ENCODE peak calls at places on chromosomes 16 and 17, in six cellular contexts. W is HS-5; I is stimulated activated naive CD8-positive, alpha-beta T cell treated with anti-CD3 and anti-CD28 coated beads, Interleukin-15, Interleukin-2, amounts not matched to agents 100 U/mL and 50 U/mL, for 24 hours; S is hepatic stellate cell; X is GM03348; H is spleen. G is an unnamed sample.

GRCh38 chr17:78490156-78490555 is 87.0 kb downstream of the DNAH17 start:
- DNase-seq in W (no peak), I (no peak), S (no peak), X (no peak), H (no peak), G (no peak)

GRCh38 chr16:29644338-29644857 is 18.6 kb upstream of the SPN start:
- DNase-seq in W (no peak), I (no peak), S (no peak), X (no peak), H (no peak), G (no peak)

GRCh38 chr16:84907575-84907974 is 87.8 kb downstream of the CRISPLD2 start:
- DNase-seq in W (no peak), I (no peak), S (no peak), X (peak), H (no peak), G (no peak)

GRCh38 chr17:2716649-2717048 is 5.1 kb upstream of the CLUH start:
- DNase-seq in W (no peak), I (no peak), S (no peak), X (no peak), H (no peak), G (no peak)

GRCh38 chr17:58324409-58325288 is 3.9 kb downstream of the TSPOAP1 start:
- DNase-seq in W (no peak), I (no peak), S (no peak), X (peak), H (peak), G (no peak)

GRCh38 chr17:9576521-9577401 is at the start of gene CFAP52:
- DNase-seq in W (peak), I (peak), S (peak), X (peak), H (peak), G (peak)

GRCh38 chr16:5490499-5490898 is 392.9 kb upstream of the EEF2KMT start:
- DNase-seq in W (no peak), I (peak), S (no peak), X (no peak), H (no peak), G (peak)

GRCh38 chr17:62692159-62692651 is 64.7 kb downstream of the MRC2 start:
- DNase-seq in W (no peak), I (no peak), S (no peak), X (no peak), H (no peak), G (no peak)

GRCh38 chr17:21119247-21119944 is 7.4 kb upstream of the DHRS7B start:
- DNase-seq in W (no peak), I (peak), S (peak), X (peak), H (peak), G (peak)

GRCh38 chr17:31511583-31511982 is 120.1 kb downstream of the RAB11FIP4 start:
- DNase-seq in W (no peak), I (no peak), S (no peak), X (no peak), H (no peak), G (no peak)

GRCh38 chr17:65456368-65457151 is 104.9 kb downstream of the AXIN2 start:
- DNase-seq in W (no peak), I (no peak), S (no peak), X (no peak), H (no peak), G (no peak)

GRCh38 chr16:72094266-72094610 is 591 bp downstream of the DHX38 start:
- DNase-seq in W (no peak), I (peak), S (peak), X (no peak), H (no peak), G (peak)

GRCh38 chr16:1337486-1337885 is 4.0 kb downstream of the BAIAP3 start:
- DNase-seq in W (no peak), I (no peak), S (no peak), X (no peak), H (no peak), G (no peak)

GRCh38 chr17:82126479-82127314 is 28.7 kb upstream of the FASN start:
- DNase-seq in W (no peak), I (peak), S (no peak), X (no peak), H (no peak), G (no peak)

GRCh38 chr17:48576479-48577309 is 1.5 kb downstream of the HOXB4 start:
- DNase-seq in W (no peak), I (no peak), S (no peak), X (peak), H (no peak), G (no peak)

GRCh38 chr16:275041-275621 is 613 bp downstream of the RGS11 start:
- DNase-seq in W (no peak), I (peak), S (no peak), X (peak), H (no peak), G (no peak)

GRCh38 chr17:69539274-69539673 is 124.8 kb downstream of the MAP2K6 start:
- DNase-seq in W (no peak), I (peak), S (no peak), X (no peak), H (no peak), G (no peak)

GRCh38 chr17:42699415-42699740 is 17.0 kb downstream of the CNTNAP1 start:
- DNase-seq in W (no peak), I (no peak), S (no peak), X (no peak), H (no peak), G (no peak)

GRCh38 chr17:78802459-78802858 is 20.4 kb upstream of the CYTH1 start:
- DNase-seq in W (no peak), I (no peak), S (no peak), X (no peak), H (no peak), G (no peak)

GRCh38 chr16:15398618-15399316 is 3.2 kb downstream of the MPV17L start:
- DNase-seq in W (no peak), I (no peak), S (no peak), X (no peak), H (no peak), G (no peak)

GRCh38 chr16:30637952-30638351 is 12.8 kb upstream of the PRR14 start:
- DNase-seq in W (peak), I (no peak), S (no peak), X (peak), H (no peak), G (peak)

GRCh38 chr17:40566027-40566426 is 755 bp upstream of the CCR7 start:
- DNase-seq in W (no peak), I (peak), S (no peak), X (no peak), H (no peak), G (no peak)

GRCh38 chr17:75266315-75267145 is 4.5 kb downstream of the MIF4GD start:
- DNase-seq in W (no peak), I (no peak), S (no peak), X (no peak), H (peak), G (no peak)

GRCh38 chr16:85988306-85988705 is 89.3 kb downstream of the IRF8 start:
- DNase-seq in W (no peak), I (no peak), S (no peak), X (no peak), H (no peak), G (no peak)

GRCh38 chr17:78042542-78042941 is 84.0 kb downstream of the TNRC6C start:
- DNase-seq in W (no peak), I (no peak), S (no peak), X (no peak), H (no peak), G (no peak)

GRCh38 chr16:20401475-20402016 is 3.0 kb downstream of the PDILT start:
- DNase-seq in W (no peak), I (no peak), S (no peak), X (no peak), H (no peak), G (no peak)

GRCh38 chr16:5450435-5451104 is 353.0 kb upstream of the EEF2KMT start:
- DNase-seq in W (no peak), I (no peak), S (no peak), X (no peak), H (no peak), G (no peak)

GRCh38 chr16:85523602-85524364 is 89.3 kb upstream of the GSE1 start:
- DNase-seq in W (no peak), I (no peak), S (peak), X (no peak), H (no peak), G (no peak)

GRCh38 chr16:69270831-69271230 is 40.3 kb upstream of the VPS4A start:
- DNase-seq in W (no peak), I (no peak), S (no peak), X (no peak), H (no peak), G (no peak)

GRCh38 chr17:18859256-18859655 is 1.3 kb downstream of the PRPSAP2 start:
- DNase-seq in W (no peak), I (no peak), S (peak), X (peak), H (no peak), G (no peak)

GRCh38 chr17:28746611-28747045 is 2.8 kb downstream of the TRAF4 start:
- DNase-seq in W (no peak), I (peak), S (no peak), X (no peak), H (peak), G (no peak)

GRCh38 chr17:6061290-6061689 is 8.9 kb upstream of the WSCD1 start:
- DNase-seq in W (peak), I (no peak), S (peak), X (peak), H (peak), G (peak)

GRCh38 chr17:61157246-61157887 is 242.3 kb upstream of the TBX2 start:
- DNase-seq in W (no peak), I (no peak), S (peak), X (peak), H (no peak), G (peak)

GRCh38 chr17:59353936-59354755 is 22.7 kb downstream of the YPEL2 start:
- DNase-seq in W (no peak), I (no peak), S (no peak), X (no peak), H (no peak), G (no peak)

GRCh38 chr17:80866050-80866793 is 125.4 kb upstream of the CHMP6 start:
- DNase-seq in W (no peak), I (peak), S (peak), X (peak), H (peak), G (peak)